ENCODE peak calls at places on chromosomes 4 and X, in nine cellular contexts. I, K, T, P, F, E, M, J and D are unnamed samples.
A peak's percentile ranks its signal among the peaks of the same experiment; 100 is the strongest.

GRCh38 chrX:46791927-46792825 is 33.3 kb upstream of the SLC9A7 start:
- DNase-seq in I (no peak), K (peak; percentile 29), T (no peak), P (no peak), F (peak; percentile 90), E (no peak), M (no peak), J (peak; percentile 13), D (no peak)

GRCh38 chr4:86522349-86522748 is 71.8 kb upstream of the PTPN13 start:
- DNase-seq in I (no peak), K (no peak), T (no peak), P (no peak), F (no peak), E (no peak), M (no peak), J (no peak), D (no peak)

GRCh38 chrX:23938690-23939089 is 30.9 kb downstream of the CXorf58 start:
- DNase-seq in I (no peak), K (no peak), T (no peak), P (no peak), F (peak; percentile 29), E (no peak), M (no peak), J (no peak), D (no peak)

GRCh38 chr4:25402521-25402920 is 25.5 kb downstream of the ANAPC4 start:
- DNase-seq in I (no peak), K (no peak), T (no peak), P (no peak), F (no peak), E (no peak), M (no peak), J (no peak), D (no peak)

GRCh38 chr4:140157341-140157740 is 3.4 kb upstream of the MAML3 start:
- DNase-seq in I (no peak), K (no peak), T (no peak), P (no peak), F (no peak), E (no peak), M (no peak), J (no peak), D (no peak)

GRCh38 chrX:38513087-38513742 is 48.1 kb upstream of the TSPAN7 start:
- DNase-seq in I (no peak), K (no peak), T (no peak), P (no peak), F (peak; percentile 3), E (no peak), M (no peak), J (no peak), D (no peak)

GRCh38 chrX:47232197-47232802 is 509 bp upstream of the USP11 start:
- DNase-seq in I (no peak), K (no peak), T (no peak), P (no peak), F (no peak), E (no peak), M (no peak), J (no peak), D (no peak)

GRCh38 chr4:123409301-123409700 is 12.7 kb downstream of the SPRY1 start:
- DNase-seq in I (no peak), K (no peak), T (no peak), P (no peak), F (no peak), E (no peak), M (no peak), J (no peak), D (no peak)

GRCh38 chr4:149706942-149707341 is 108.7 kb downstream of the IQCM start:
- DNase-seq in I (no peak), K (no peak), T (no peak), P (no peak), F (no peak), E (no peak), M (no peak), J (no peak), D (no peak)

GRCh38 chr4:99205104-99205979 is 13.7 kb downstream of the ADH6 start:
- DNase-seq in I (no peak), K (no peak), T (no peak), P (peak; percentile 60), F (no peak), E (peak; percentile 16), M (no peak), J (no peak), D (no peak)

GRCh38 chr4:29805245-29805644 is 914.9 kb upstream of the PCDH7 start:
- DNase-seq in I (no peak), K (no peak), T (no peak), P (no peak), F (no peak), E (no peak), M (no peak), J (no peak), D (no peak)

GRCh38 chrX:31298881-31299280 is 227.0 kb upstream of the FTHL17 start:
- DNase-seq in I (no peak), K (no peak), T (no peak), P (no peak), F (no peak), E (no peak), M (no peak), J (no peak), D (no peak)

GRCh38 chrX:45852884-45853283 is 652.2 kb upstream of the DIPK2B start:
- DNase-seq in I (no peak), K (no peak), T (no peak), P (no peak), F (no peak), E (no peak), M (no peak), J (no peak), D (no peak)

GRCh38 chr4:6722891-6723290 is 6.9 kb downstream of the BLOC1S4 start:
- DNase-seq in I (no peak), K (no peak), T (no peak), P (no peak), F (no peak), E (no peak), M (peak; percentile 69), J (no peak), D (no peak)

GRCh38 chr4:6721121-6721520 is 5.1 kb downstream of the BLOC1S4 start:
- DNase-seq in I (no peak), K (no peak), T (no peak), P (no peak), F (no peak), E (no peak), M (no peak), J (no peak), D (no peak)

GRCh38 chr4:6727081-6727942 is 11.3 kb downstream of the BLOC1S4 start:
- DNase-seq in I (no peak), K (no peak), T (no peak), P (no peak), F (no peak), E (peak; percentile 50), M (peak; percentile 74), J (no peak), D (no peak)

GRCh38 chr4:6724461-6725111 is 8.6 kb downstream of the BLOC1S4 start:
- DNase-seq in I (no peak), K (no peak), T (peak; percentile 78), P (no peak), F (no peak), E (no peak), M (peak; percentile 71), J (no peak), D (no peak)

GRCh38 chr4:6723851-6724250 is 7.9 kb downstream of the BLOC1S4 start:
- DNase-seq in I (no peak), K (no peak), T (no peak), P (no peak), F (no peak), E (no peak), M (peak; percentile 51), J (no peak), D (no peak)
- TF ChIP-seq POLR2A in I (no peak), K (no peak), T (no peak), P (no peak), F (no peak), E (no peak), M (no peak), J (no peak), D (no peak)

GRCh38 chr4:35325908-35326453 is 918.3 kb downstream of the ARAP2 start:
- DNase-seq in I (no peak), K (no peak), T (no peak), P (no peak), F (no peak), E (no peak), M (no peak), J (no peak), D (no peak)
- TF ChIP-seq POLR2A in I (no peak), K (no peak), T (no peak), P (no peak), F (no peak), E (no peak), M (no peak), J (no peak), D (no peak)

GRCh38 chr4:57119054-57119651 is 9.0 kb upstream of the IGFBP7 start:
- DNase-seq in I (peak; percentile 83), K (no peak), T (no peak), P (peak; percentile 79), F (peak; percentile 75), E (peak; percentile 67), M (no peak), J (no peak), D (peak; percentile 89)
- TF ChIP-seq POLR2A in I (no peak), K (no peak), T (no peak), P (no peak), F (no peak), E (no peak), M (no peak), J (no peak), D (no peak)

GRCh38 chr4:15777697-15778096 is 431 bp upstream of the CD38 start:
- DNase-seq in I (no peak), K (no peak), T (no peak), P (no peak), F (no peak), E (no peak), M (no peak), J (no peak), D (no peak)

GRCh38 chr4:15779789-15780188 is 1.7 kb downstream of the CD38 start:
- DNase-seq in I (no peak), K (no peak), T (no peak), P (no peak), F (no peak), E (no peak), M (no peak), J (no peak), D (no peak)

GRCh38 chr4:15779336-15779735 is 1.2 kb downstream of the CD38 start:
- DNase-seq in I (no peak), K (peak; percentile 66), T (no peak), P (peak; percentile 31), F (peak; percentile 75), E (no peak), M (no peak), J (peak; percentile 16), D (peak; percentile 57)

GRCh38 chr4:15778191-15778741 is at the start of gene CD38:
- DNase-seq in I (no peak), K (peak; percentile 55), T (no peak), P (no peak), F (peak; percentile 29), E (no peak), M (peak; percentile 87), J (no peak), D (peak; percentile 46)

DNA sequence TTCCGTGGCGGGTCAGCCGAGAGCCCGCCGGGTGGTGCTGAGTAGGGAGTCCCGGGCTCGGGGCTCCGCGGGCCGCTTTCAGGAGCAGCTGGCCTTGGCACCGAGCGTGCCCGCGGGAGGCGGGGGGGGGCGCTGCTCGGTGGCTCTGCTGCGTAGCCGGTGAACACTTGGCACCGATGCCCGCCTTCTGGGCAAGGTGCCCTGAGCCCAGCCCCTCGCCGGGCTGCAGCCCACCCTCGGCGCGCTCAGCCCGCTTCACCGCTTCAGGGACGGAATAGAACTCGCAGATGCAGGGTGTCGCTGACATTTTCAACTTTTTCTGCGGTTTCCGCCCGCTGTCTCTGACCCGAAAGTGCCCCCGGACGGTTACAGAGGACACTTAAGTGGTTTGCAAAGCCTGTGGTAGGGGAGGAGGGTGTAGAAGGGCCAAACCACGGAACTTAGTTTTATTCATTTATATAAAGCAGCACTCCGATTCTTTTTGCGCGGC is 659 bp downstream of the CD38 start:
- DNase-seq in I (no peak), K (peak; percentile 73), T (no peak), P (no peak), F (peak; percentile 41), E (no peak), M (peak; percentile 91), J (peak; percentile 25), D (peak; percentile 36)
- TF ChIP-seq POLR2A in I (no peak), K (no peak), T (no peak), P (no peak), F (no peak), E (no peak), M (no peak), J (no peak), D (no peak)